ENCODE peak calls at places on chromosomes 11 and 22, in nine cellular contexts. S, D, C, J, U, K, W, L and Z are unnamed samples.

GRCh38 chr22:45254789-45255261 is 14.1 kb upstream of the KIAA0930 start:
- DNase-seq in S (no peak), D (no peak), C (no peak), J (no peak), U (no peak), K (no peak), W (no peak), L (no peak), Z (no peak)

GRCh38 chr22:35835998-35836691 is 118.5 kb downstream of the APOL5 start:
- DNase-seq in S (peak), D (peak), C (peak), J (peak), U (peak), K (peak), W (no peak), L (peak), Z (peak)

GRCh38 chr22:38751422-38752346 is 4.1 kb downstream of the SUN2 start:
- DNase-seq in S (peak), D (peak), C (no peak), J (no peak), U (no peak), K (no peak), W (peak), L (peak), Z (no peak)

GRCh38 chr11:71153005-71153395 is 99.4 kb downstream of the SHANK2 start:
- DNase-seq in S (no peak), D (no peak), C (no peak), J (peak), U (no peak), K (peak), W (no peak), L (peak), Z (no peak)

GRCh38 chr22:19195796-19196731 is 17.5 kb upstream of the SLC25A1 start:
- DNase-seq in S (no peak), D (no peak), C (no peak), J (no peak), U (no peak), K (no peak), W (no peak), L (no peak), Z (no peak)

GRCh38 chr11:538431-539051 is 1.2 kb downstream of the LRRC56 start:
- DNase-seq in S (no peak), D (no peak), C (no peak), J (no peak), U (no peak), K (no peak), W (no peak), L (peak), Z (no peak)

GRCh38 chr11:86738615-86739014 is 61.7 kb upstream of the PRSS23 start:
- DNase-seq in S (no peak), D (no peak), C (no peak), J (no peak), U (no peak), K (no peak), W (no peak), L (no peak), Z (no peak)

GRCh38 chr11:84812351-84813083 is 814.6 kb downstream of the DLG2 start:
- DNase-seq in S (no peak), D (no peak), C (no peak), J (no peak), U (no peak), K (no peak), W (no peak), L (no peak), Z (no peak)